ENCODE peak calls at places on chromosomes 11 and 22, in ten cellular contexts. One of them, this sample, is unnamed.

GRCh38 chr11:131914299-131914902 is 544.0 kb downstream of the NTM start:
- DNase-seq in hypothalamus: no peak
- DNase-seq in astrocyte: no peak
- DNase-seq in epithelial cell of esophagus: peak
- DNase-seq in activated CD8-positive, alpha-beta T cell treated with anti-CD3 and anti-CD28 coated beads for 36 hours: no peak
- DNase-seq in brain microvascular endothelial cell: no peak
- DNase-seq in HEK293T: no peak
- DNase-seq in stimulated activated CD4-positive, alpha-beta T cell treated with anti-CD3 and anti-CD28 coated beads, TNF-alpha, amount 100 ng/mL, for 1 hour: no peak
- DNase-seq in activated gamma-delta T cell treated with Interleukin-2 at 50 U/mL for 16 hours: no peak
- DNase-seq in HS-27A: no peak
- DNase-seq in this sample: no peak

GRCh38 chr11:113555071-113555739 is 80.0 kb upstream of the DRD2 start:
- DNase-seq in hypothalamus: no peak
- DNase-seq in astrocyte: peak
- DNase-seq in epithelial cell of esophagus: no peak
- DNase-seq in activated CD8-positive, alpha-beta T cell treated with anti-CD3 and anti-CD28 coated beads for 36 hours: no peak
- DNase-seq in brain microvascular endothelial cell: no peak
- DNase-seq in HEK293T: no peak
- DNase-seq in stimulated activated CD4-positive, alpha-beta T cell treated with anti-CD3 and anti-CD28 coated beads, TNF-alpha, amount 100 ng/mL, for 1 hour: no peak
- DNase-seq in activated gamma-delta T cell treated with Interleukin-2 at 50 U/mL for 16 hours: no peak
- DNase-seq in HS-27A: no peak
- DNase-seq in this sample: no peak

GRCh38 chr11:67495234-67496005 is 9.7 kb downstream of the PITPNM1 start:
- DNase-seq in hypothalamus: no peak
- DNase-seq in astrocyte: no peak
- DNase-seq in epithelial cell of esophagus: no peak
- DNase-seq in activated CD8-positive, alpha-beta T cell treated with anti-CD3 and anti-CD28 coated beads for 36 hours: no peak
- DNase-seq in brain microvascular endothelial cell: no peak
- DNase-seq in HEK293T: no peak
- DNase-seq in stimulated activated CD4-positive, alpha-beta T cell treated with anti-CD3 and anti-CD28 coated beads, TNF-alpha, amount 100 ng/mL, for 1 hour: no peak
- DNase-seq in activated gamma-delta T cell treated with Interleukin-2 at 50 U/mL for 16 hours: no peak
- DNase-seq in HS-27A: no peak
- DNase-seq in this sample: no peak

GRCh38 chr22:19663821-19664325 is 50.4 kb upstream of the SEPTIN5 start:
- DNase-seq in hypothalamus: no peak
- DNase-seq in astrocyte: peak
- DNase-seq in epithelial cell of esophagus: no peak
- DNase-seq in activated CD8-positive, alpha-beta T cell treated with anti-CD3 and anti-CD28 coated beads for 36 hours: no peak
- DNase-seq in brain microvascular endothelial cell: peak
- DNase-seq in HEK293T: no peak
- DNase-seq in stimulated activated CD4-positive, alpha-beta T cell treated with anti-CD3 and anti-CD28 coated beads, TNF-alpha, amount 100 ng/mL, for 1 hour: no peak
- DNase-seq in activated gamma-delta T cell treated with Interleukin-2 at 50 U/mL for 16 hours: no peak
- DNase-seq in HS-27A: no peak
- DNase-seq in this sample: no peak

GRCh38 chr11:123061403-123062157 is at the start of gene HSPA8:
- DNase-seq in hypothalamus: peak
- DNase-seq in astrocyte: peak
- DNase-seq in epithelial cell of esophagus: peak
- DNase-seq in activated CD8-positive, alpha-beta T cell treated with anti-CD3 and anti-CD28 coated beads for 36 hours: peak
- DNase-seq in brain microvascular endothelial cell: peak
- DNase-seq in HEK293T: no peak
- DNase-seq in stimulated activated CD4-positive, alpha-beta T cell treated with anti-CD3 and anti-CD28 coated beads, TNF-alpha, amount 100 ng/mL, for 1 hour: peak
- DNase-seq in activated gamma-delta T cell treated with Interleukin-2 at 50 U/mL for 16 hours: peak
- DNase-seq in HS-27A: no peak
- DNase-seq in this sample: no peak

GRCh38 chr11:92322225-92322624 is 97.6 kb downstream of the FAT3 start:
- DNase-seq in hypothalamus: no peak
- DNase-seq in astrocyte: peak
- DNase-seq in epithelial cell of esophagus: peak
- DNase-seq in activated CD8-positive, alpha-beta T cell treated with anti-CD3 and anti-CD28 coated beads for 36 hours: no peak
- DNase-seq in brain microvascular endothelial cell: peak
- DNase-seq in HEK293T: no peak
- DNase-seq in stimulated activated CD4-positive, alpha-beta T cell treated with anti-CD3 and anti-CD28 coated beads, TNF-alpha, amount 100 ng/mL, for 1 hour: no peak
- DNase-seq in activated gamma-delta T cell treated with Interleukin-2 at 50 U/mL for 16 hours: no peak
- DNase-seq in HS-27A: peak
- DNase-seq in this sample: no peak

GRCh38 chr11:65891180-65892136 is 985 bp downstream of the CCDC85B start:
- DNase-seq in hypothalamus: no peak
- DNase-seq in astrocyte: no peak
- DNase-seq in epithelial cell of esophagus: no peak
- DNase-seq in activated CD8-positive, alpha-beta T cell treated with anti-CD3 and anti-CD28 coated beads for 36 hours: peak
- DNase-seq in brain microvascular endothelial cell: no peak
- DNase-seq in HEK293T: no peak
- DNase-seq in stimulated activated CD4-positive, alpha-beta T cell treated with anti-CD3 and anti-CD28 coated beads, TNF-alpha, amount 100 ng/mL, for 1 hour: no peak
- DNase-seq in activated gamma-delta T cell treated with Interleukin-2 at 50 U/mL for 16 hours: no peak
- DNase-seq in HS-27A: no peak
- DNase-seq in this sample: no peak

GRCh38 chr11:14499178-14499559 is 442 bp downstream of the COPB1 start:
- DNase-seq in hypothalamus: no peak
- DNase-seq in astrocyte: no peak
- DNase-seq in epithelial cell of esophagus: peak
- DNase-seq in activated CD8-positive, alpha-beta T cell treated with anti-CD3 and anti-CD28 coated beads for 36 hours: peak
- DNase-seq in brain microvascular endothelial cell: no peak
- DNase-seq in HEK293T: no peak
- DNase-seq in stimulated activated CD4-positive, alpha-beta T cell treated with anti-CD3 and anti-CD28 coated beads, TNF-alpha, amount 100 ng/mL, for 1 hour: no peak
- DNase-seq in activated gamma-delta T cell treated with Interleukin-2 at 50 U/mL for 16 hours: peak
- DNase-seq in HS-27A: peak
- DNase-seq in this sample: no peak

GRCh38 chr11:115267871-115268270 is 236.3 kb downstream of the CADM1 start:
- DNase-seq in hypothalamus: no peak
- DNase-seq in astrocyte: peak
- DNase-seq in epithelial cell of esophagus: no peak
- DNase-seq in activated CD8-positive, alpha-beta T cell treated with anti-CD3 and anti-CD28 coated beads for 36 hours: peak
- DNase-seq in brain microvascular endothelial cell: no peak
- DNase-seq in HEK293T: no peak
- DNase-seq in stimulated activated CD4-positive, alpha-beta T cell treated with anti-CD3 and anti-CD28 coated beads, TNF-alpha, amount 100 ng/mL, for 1 hour: no peak
- DNase-seq in activated gamma-delta T cell treated with Interleukin-2 at 50 U/mL for 16 hours: no peak
- DNase-seq in HS-27A: no peak
- DNase-seq in this sample: no peak

GRCh38 chr11:108466405-108466804 is 924 bp downstream of the C11orf65 start:
- DNase-seq in hypothalamus: no peak
- DNase-seq in astrocyte: no peak
- DNase-seq in epithelial cell of esophagus: no peak
- DNase-seq in activated CD8-positive, alpha-beta T cell treated with anti-CD3 and anti-CD28 coated beads for 36 hours: no peak
- DNase-seq in brain microvascular endothelial cell: no peak
- DNase-seq in HEK293T: no peak
- DNase-seq in stimulated activated CD4-positive, alpha-beta T cell treated with anti-CD3 and anti-CD28 coated beads, TNF-alpha, amount 100 ng/mL, for 1 hour: no peak
- DNase-seq in activated gamma-delta T cell treated with Interleukin-2 at 50 U/mL for 16 hours: no peak
- DNase-seq in HS-27A: no peak
- DNase-seq in this sample: no peak

GRCh38 chr11:43852057-43852636 is 28.5 kb upstream of the ALKBH3 start:
- DNase-seq in hypothalamus: no peak
- DNase-seq in astrocyte: peak
- DNase-seq in epithelial cell of esophagus: peak
- DNase-seq in activated CD8-positive, alpha-beta T cell treated with anti-CD3 and anti-CD28 coated beads for 36 hours: peak
- DNase-seq in brain microvascular endothelial cell: peak
- DNase-seq in HEK293T: peak
- DNase-seq in stimulated activated CD4-positive, alpha-beta T cell treated with anti-CD3 and anti-CD28 coated beads, TNF-alpha, amount 100 ng/mL, for 1 hour: peak
- DNase-seq in activated gamma-delta T cell treated with Interleukin-2 at 50 U/mL for 16 hours: peak
- DNase-seq in HS-27A: peak
- DNase-seq in this sample: peak

GRCh38 chr11:82858556-82859091 is 41.6 kb downstream of the PRCP start:
- DNase-seq in hypothalamus: no peak
- DNase-seq in astrocyte: peak
- DNase-seq in epithelial cell of esophagus: peak
- DNase-seq in activated CD8-positive, alpha-beta T cell treated with anti-CD3 and anti-CD28 coated beads for 36 hours: no peak
- DNase-seq in brain microvascular endothelial cell: peak
- DNase-seq in HEK293T: no peak
- DNase-seq in stimulated activated CD4-positive, alpha-beta T cell treated with anti-CD3 and anti-CD28 coated beads, TNF-alpha, amount 100 ng/mL, for 1 hour: no peak
- DNase-seq in activated gamma-delta T cell treated with Interleukin-2 at 50 U/mL for 16 hours: no peak
- DNase-seq in HS-27A: peak
- DNase-seq in this sample: no peak

GRCh38 chr11:61575886-61576516 is 4.9 kb downstream of the SYT7 start:
- DNase-seq in hypothalamus: no peak
- DNase-seq in astrocyte: no peak
- DNase-seq in epithelial cell of esophagus: no peak
- DNase-seq in activated CD8-positive, alpha-beta T cell treated with anti-CD3 and anti-CD28 coated beads for 36 hours: no peak
- DNase-seq in brain microvascular endothelial cell: no peak
- DNase-seq in HEK293T: no peak
- DNase-seq in stimulated activated CD4-positive, alpha-beta T cell treated with anti-CD3 and anti-CD28 coated beads, TNF-alpha, amount 100 ng/mL, for 1 hour: no peak
- DNase-seq in activated gamma-delta T cell treated with Interleukin-2 at 50 U/mL for 16 hours: no peak
- DNase-seq in HS-27A: no peak
- DNase-seq in this sample: no peak

GRCh38 chr11:120612363-120613263 is 101.1 kb downstream of the GRIK4 start:
- DNase-seq in hypothalamus: no peak
- DNase-seq in astrocyte: peak
- DNase-seq in epithelial cell of esophagus: no peak
- DNase-seq in activated CD8-positive, alpha-beta T cell treated with anti-CD3 and anti-CD28 coated beads for 36 hours: peak
- DNase-seq in brain microvascular endothelial cell: peak
- DNase-seq in HEK293T: no peak
- DNase-seq in stimulated activated CD4-positive, alpha-beta T cell treated with anti-CD3 and anti-CD28 coated beads, TNF-alpha, amount 100 ng/mL, for 1 hour: no peak
- DNase-seq in activated gamma-delta T cell treated with Interleukin-2 at 50 U/mL for 16 hours: no peak
- DNase-seq in HS-27A: no peak
- DNase-seq in this sample: no peak

GRCh38 chr11:76707293-76707825 is 36.8 kb upstream of the LRRC32 start:
- DNase-seq in hypothalamus: no peak
- DNase-seq in astrocyte: no peak
- DNase-seq in epithelial cell of esophagus: no peak
- DNase-seq in activated CD8-positive, alpha-beta T cell treated with anti-CD3 and anti-CD28 coated beads for 36 hours: no peak
- DNase-seq in brain microvascular endothelial cell: no peak
- DNase-seq in HEK293T: no peak
- DNase-seq in stimulated activated CD4-positive, alpha-beta T cell treated with anti-CD3 and anti-CD28 coated beads, TNF-alpha, amount 100 ng/mL, for 1 hour: no peak
- DNase-seq in activated gamma-delta T cell treated with Interleukin-2 at 50 U/mL for 16 hours: no peak
- DNase-seq in HS-27A: no peak
- DNase-seq in this sample: no peak

This sample was measured in HuH-7.